ENCODE peak calls at places on chromosomes 5 and 9, in five cellular contexts. T is AG04450; G is CD8-positive, alpha-beta memory T cell; W is T-helper 22 cell; I is AML-193. P is an unnamed sample.

GRCh38 chr5:56123531-56124243 is 109.4 kb downstream of the ANKRD55 start:
- DNase-seq in I (no peak), T (peak), W (no peak), G (no peak), P (no peak)

GRCh38 chr9:109568568-109569210 is 70.6 kb upstream of the PTPN3 start:
- DNase-seq in W (no peak), T (no peak), I (no peak), G (no peak), P (no peak)

GRCh38 chr5:156473271-156473935 is 146.4 kb downstream of the SGCD start:
- DNase-seq in W (no peak), T (no peak), G (no peak), I (peak), P (no peak)

GRCh38 chr9:6090811-6091210 is 75.4 kb upstream of the RANBP6 start:
- DNase-seq in G (no peak), T (no peak), W (no peak), I (no peak), P (no peak)

GRCh38 chr9:6049798-6050197 is 34.4 kb upstream of the RANBP6 start:
- DNase-seq in I (peak), G (no peak), W (no peak), T (no peak), P (no peak)

GRCh38 chr5:35248843-35249780 is 18.8 kb upstream of the PRLR start:
- DNase-seq in T (no peak), W (no peak), I (no peak), G (no peak), P (no peak)

GRCh38 chr5:639584-640213 is 27.6 kb downstream of the CEP72 start:
- DNase-seq in T (no peak), I (no peak), G (no peak), W (no peak), P (no peak)

GRCh38 chr9:75454891-75455290 is 366.6 kb downstream of the OSTF1 start:
- DNase-seq in W (no peak), I (no peak), T (no peak), G (no peak), P (no peak)

GRCh38 chr9:27371382-27371781 is 74.4 kb upstream of the EQTN start:
- DNase-seq in I (no peak), G (no peak), T (no peak), W (no peak), P (no peak)

GRCh38 chr5:180341595-180341994 is 11.5 kb downstream of the GFPT2 start:
- DNase-seq in W (no peak), T (no peak), I (no peak), G (no peak), P (no peak)

GRCh38 chr9:18379073-18379811 is 94.7 kb upstream of the ADAMTSL1 start:
- DNase-seq in W (no peak), G (no peak), I (no peak), T (peak), P (no peak)

GRCh38 chr5:1652873-1653707 is 129.3 kb upstream of the LPCAT1 start:
- DNase-seq in W (no peak), I (peak), T (no peak), G (peak), P (no peak)

GRCh38 chr5:74136276-74136675 is 504.3 kb downstream of the ENC1 start:
- DNase-seq in G (no peak), I (no peak), T (no peak), W (no peak), P (no peak)

GRCh38 chr5:75734913-75735789 is 17.9 kb upstream of the POC5 start:
- DNase-seq in T (no peak), G (no peak), I (no peak), W (no peak), P (no peak)

GRCh38 chr9:70654144-70654543 is 239.7 kb upstream of the KLF9 start:
- DNase-seq in W (no peak), T (no peak), I (no peak), G (no peak), P (no peak)

GRCh38 chr5:82334856-82335255 is 56.7 kb upstream of the RPS23 start:
- DNase-seq in G (no peak), I (no peak), T (peak), W (no peak), P (no peak)

GRCh38 chr5:156021866-156022265 is 305.1 kb upstream of the SGCD start:
- DNase-seq in I (no peak), T (no peak), W (no peak), G (no peak), P (no peak)

GRCh38 chr5:30850871-30851270 is 342.6 kb upstream of the CDH6 start:
- DNase-seq in G (no peak), T (no peak), W (no peak), I (no peak), P (no peak)